ENCODE peak calls at places on chromosomes 13 and 19, in four cellular contexts. M is T-helper 9 cell, C is substantia nigra, L is activated T-cell treated with anti-CD3 and anti-CD28 coated beads for 24 hours. V is an unnamed sample.
A peak's percentile ranks its signal among the peaks of the same experiment; 100 is the strongest.

GRCh38 chr19:6590458-6591319 is at the start of gene CD70:
- DNase-seq in M (peak; percentile 28), C (no peak), L (no peak), V (peak; percentile 76)

GRCh38 chr19:29285878-29286277 is 72.9 kb upstream of the UQCRFS1 start:
- DNase-seq in M (no peak), C (peak; percentile 23), L (no peak), V (no peak)

GRCh38 chr13:41613984-41614581 is 156.7 kb downstream of the RGCC start:
- DNase-seq in M (no peak), C (no peak), L (no peak), V (no peak)

GRCh38 chr13:101565327-101565726 is 112.9 kb downstream of the ITGBL1 start:
- DNase-seq in M (no peak), C (no peak), L (no peak), V (no peak)

GRCh38 chr13:48891586-48891985 is 84.1 kb upstream of the FNDC3A start:
- DNase-seq in M (no peak), C (no peak), L (no peak), V (no peak)

GRCh38 chr19:36837902-36838783 is at the start of gene ZNF790:
- DNase-seq in M (peak; percentile 68), C (peak; percentile 86), L (peak; percentile 79), V (peak; percentile 89)

GRCh38 chr13:113291129-113291528 is 5.9 kb upstream of the LAMP1 start:
- DNase-seq in M (no peak), C (no peak), L (no peak), V (no peak)

GRCh38 chr13:35699805-35700204 is 223.3 kb upstream of the MAB21L1 start:
- DNase-seq in M (no peak), C (no peak), L (no peak), V (no peak)

GRCh38 chr13:46348976-46349375 is 38.1 kb downstream of the RUBCNL start:
- DNase-seq in M (no peak), C (no peak), L (no peak), V (no peak)

GRCh38 chr19:48044561-48044960 is 682 bp upstream of the CABP5 start:
- DNase-seq in M (no peak), C (no peak), L (no peak), V (no peak)

GRCh38 chr19:43229315-43229714 is 23.9 kb upstream of the PSG4 start:
- DNase-seq in M (no peak), C (no peak), L (no peak), V (no peak)

GRCh38 chr13:29110003-29110402 is 289.9 kb downstream of the MTUS2 start:
- DNase-seq in M (no peak), C (no peak), L (no peak), V (no peak)

GRCh38 chr19:11242864-11243797 is 3.7 kb downstream of the ANGPTL8 start:
- DNase-seq in M (peak; percentile 83), C (peak; percentile 86), L (peak; percentile 81), V (peak; percentile 70)

GRCh38 chr13:26872444-26873173 is 112.0 kb upstream of the GPR12 start:
- DNase-seq in M (peak; percentile 35), C (peak; percentile 78), L (peak; percentile 18), V (peak; percentile 17)

GRCh38 chr13:33140161-33140560 is 123.9 kb downstream of the KL start:
- DNase-seq in M (no peak), C (no peak), L (no peak), V (no peak)

GRCh38 chr13:27406178-27406939 is 18.1 kb upstream of the GTF3A start:
- DNase-seq in M (no peak), C (no peak), L (peak; percentile 10), V (peak; percentile 9)

GRCh38 chr13:25771641-25772478 is 280.0 kb downstream of the SHISA2 start:
- DNase-seq in M (no peak), C (no peak), L (no peak), V (no peak)

GRCh38 chr13:83211301-83211700 is 671.0 kb downstream of the SLITRK1 start:
- DNase-seq in M (no peak), C (no peak), L (no peak), V (no peak)

GRCh38 chr13:90365130-90365529 is 982.4 kb upstream of the MIR17HG start:
- DNase-seq in M (no peak), C (no peak), L (no peak), V (no peak)

GRCh38 chr19:40508739-40509260 is 42.0 kb downstream of the SPTBN4 start:
- DNase-seq in M (no peak), C (no peak), L (no peak), V (no peak)

GRCh38 chr19:48925240-48925843 is 8.2 kb upstream of the DHDH start:
- DNase-seq in M (no peak), C (no peak), L (no peak), V (no peak)

V was measured in stimulated activated naive B cell treated with anti-CD40 and anti-IgM and Interleukin-4, amounts not matched to agents 10 μg/mL and 1 μg/mL and 100 μg/mL, for 72 hours.